ENCODE peak calls at places on chromosome 17, in four cellular contexts. I is stimulated activated CD4-positive, alpha-beta T cell treated with anti-CD3 and anti-CD28 coated beads, Interleukin-1b, Interleukin-23, amount 100 ng/mL, for 4 hours; D is A172; K is HEK293T. J is an unnamed sample.

GRCh38 chr17:320809-321385 is 31.7 kb downstream of the RPH3AL start:
- DNase-seq in I (no peak), K (no peak), D (no peak), J (peak; percentile 56)

GRCh38 chr17:19306160-19307111 is 56.1 kb downstream of the B9D1 start:
- DNase-seq in D (peak; percentile 27), K (no peak), I (no peak), J (no peak)

GRCh38 chr17:42284020-42284369 is 4.3 kb upstream of the STAT5A start:
- DNase-seq in I (no peak), K (no peak), D (no peak), J (peak; percentile 12)

GRCh38 chr17:69320908-69321238 is 6.1 kb downstream of the ABCA5 start:
- DNase-seq in D (no peak), K (no peak), I (no peak), J (no peak)

GRCh38 chr17:32100971-32101631 is 41.2 kb upstream of the RHOT1 start:
- DNase-seq in D (no peak), K (no peak), I (no peak), J (no peak)

GRCh38 chr17:41351177-41351576 is 549 bp upstream of the KRT33A start:
- DNase-seq in D (no peak), K (no peak), I (no peak), J (no peak)

GRCh38 chr17:44223574-44224046 is 4.1 kb upstream of the UBTF start:
- DNase-seq in K (no peak), D (no peak), I (no peak), J (no peak)

GRCh38 chr17:40534431-40535189 is 30.7 kb downstream of the CCR7 start:
- DNase-seq in I (no peak), K (no peak), D (no peak), J (no peak)

GRCh38 chr17:21019976-21020575 is 22.7 kb downstream of the USP22 start:
- DNase-seq in I (no peak), K (peak; percentile 52), D (no peak), J (no peak)

GRCh38 chr17:67575325-67575724 is 142.4 kb upstream of the NOL11 start:
- DNase-seq in D (no peak), I (no peak), K (no peak), J (no peak)

J was measured in suprapubic skin.